ENCODE peak calls at places on chromosomes 5 and 9, in five cellular contexts. M is brain microvascular endothelial cell, Z is stomach, T is astrocyte of the spinal cord, K is GM23338. F is an unnamed sample.

GRCh38 chr5:181173027-181173419 is 25.6 kb downstream of the OR2V2 start:
- DNase-seq in T (no peak), K (no peak), M (no peak), Z (no peak), F (peak)

GRCh38 chr5:88298425-88298824 is 29.8 kb upstream of the TMEM161B start:
- DNase-seq in Z (no peak), K (no peak), M (peak), T (peak), F (peak)

GRCh38 chr5:72203251-72203845 is 96.1 kb downstream of the MAP1B start:
- DNase-seq in K (no peak), M (peak), Z (no peak), T (peak), F (no peak)

GRCh38 chr9:14080940-14081621 is 232.9 kb downstream of the NFIB start:
- DNase-seq in T (peak), K (peak), Z (no peak), M (peak), F (peak)

GRCh38 chr9:38227656-38228055 is 158.6 kb upstream of the SHB start:
- DNase-seq in K (no peak), T (peak), M (peak), Z (no peak), F (no peak)

GRCh38 chr5:133430095-133430494 is 182.2 kb downstream of the FSTL4 start:
- DNase-seq in M (no peak), Z (no peak), T (no peak), K (no peak), F (no peak)

GRCh38 chr5:124180523-124181461 is 565.6 kb downstream of the ZNF608 start:
- DNase-seq in K (no peak), Z (no peak), M (no peak), T (peak), F (no peak)

GRCh38 chr5:69329905-69330489 is 2.6 kb downstream of the CCDC125 start:
- DNase-seq in Z (no peak), T (no peak), M (no peak), K (no peak), F (no peak)

GRCh38 chr9:70114898-70115297 is 71.2 kb downstream of the MAMDC2 start:
- DNase-seq in M (no peak), T (no peak), Z (no peak), K (peak), F (no peak)

GRCh38 chr9:71249729-71250317 is 128.4 kb upstream of the TRPM3 start:
- DNase-seq in M (peak), Z (no peak), T (peak), K (peak), F (peak)

GRCh38 chr5:90312027-90312426 is 97.5 kb downstream of the CETN3 start:
- DNase-seq in Z (no peak), M (no peak), T (no peak), K (no peak), F (no peak)

GRCh38 chr5:96823900-96824351 is 16.2 kb upstream of the ERAP1 start:
- DNase-seq in K (no peak), Z (no peak), T (peak), M (peak), F (peak)

GRCh38 chr9:90526386-90526785 is 116.2 kb downstream of the DIRAS2 start:
- DNase-seq in T (no peak), K (no peak), M (no peak), Z (no peak), F (no peak)

GRCh38 chr9:111305914-111306313 is 24.1 kb downstream of the OR2K2 start:
- DNase-seq in M (no peak), K (no peak), T (no peak), Z (no peak), F (no peak)

GRCh38 chr9:107345327-107345726 is 62.2 kb downstream of the RAD23B start:
- DNase-seq in K (no peak), T (no peak), M (peak), Z (no peak), F (peak)

GRCh38 chr5:9455826-9456434 is 89.9 kb downstream of the SEMA5A start:
- DNase-seq in K (peak), Z (no peak), M (no peak), T (no peak), F (no peak)

GRCh38 chr9:116873937-116874900 is 187.1 kb downstream of the TRIM32 start:
- DNase-seq in M (no peak), Z (no peak), T (no peak), K (no peak), F (no peak)

GRCh38 chr5:178234753-178235599 is 2.4 kb upstream of the PHYKPL start:
- DNase-seq in Z (peak), T (peak), M (peak), K (peak), F (peak)

GRCh38 chr5:127002390-127002789 is 28.0 kb downstream of the MARCHF3 start:
- DNase-seq in Z (no peak), M (peak), K (no peak), T (peak), F (peak)

GRCh38 chr5:81424728-81425127 is 30.8 kb upstream of the ACOT12 start:
- DNase-seq in M (no peak), Z (no peak), K (no peak), T (no peak), F (peak)

GRCh38 chr9:109286571-109286977 is 34.3 kb downstream of the EPB41L4B start:
- DNase-seq in T (peak), K (no peak), M (peak), Z (no peak), F (peak)

GRCh38 chr5:72693001-72693442 is 123.4 kb upstream of the TNPO1 start:
- DNase-seq in K (no peak), Z (no peak), M (no peak), T (no peak), F (peak)

GRCh38 chr5:36734422-36734821 is 128.0 kb downstream of the SLC1A3 start:
- DNase-seq in K (peak), T (peak), Z (no peak), M (peak), F (peak)

GRCh38 chr5:11048760-11049159 is 287.7 kb upstream of the DAP start:
- DNase-seq in M (no peak), Z (no peak), K (no peak), T (no peak), F (no peak)
- TF ChIP-seq CTCF in M (peak), Z (no peak), K (peak), T (no peak), F (peak)

GRCh38 chr9:129172816-129173215 is 5.2 kb downstream of the IER5L start:
- DNase-seq in T (peak), K (no peak), M (no peak), Z (no peak), F (no peak)
- H3K4me3 ChIP-seq in T (no peak), K (no peak), M (no peak), Z (no peak), F (no peak)

DNA sequence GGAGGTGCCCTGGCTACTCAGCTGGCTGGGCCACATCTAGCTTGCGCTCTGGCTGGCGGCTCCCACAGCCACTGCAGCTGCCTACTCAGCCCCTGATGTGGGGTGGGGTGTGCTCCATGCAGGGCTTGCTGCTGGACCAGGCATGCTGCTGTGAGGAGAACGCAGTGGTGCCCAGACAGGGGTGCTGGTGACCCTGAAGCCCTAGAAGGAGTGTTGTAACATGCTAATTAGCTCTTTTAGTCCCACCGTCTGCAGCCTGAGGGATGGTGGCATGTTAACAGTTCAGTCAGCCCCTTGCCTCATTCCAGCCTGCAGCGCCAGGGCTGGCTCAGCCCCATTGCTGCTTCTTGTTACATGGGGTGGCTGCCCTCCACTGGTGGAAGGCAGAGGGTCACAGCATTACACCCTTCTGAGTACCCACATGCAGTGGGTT is 642.3 kb downstream of the DMRTA1 start:
- DNase-seq in Z (no peak), T (no peak), K (peak), M (no peak), F (no peak)
- TF ChIP-seq CTCF in Z (no peak), T (no peak), K (peak), M (peak), F (no peak)

GRCh38 chr9:137217276-137218211 is 4.5 kb downstream of the RNF208 start:
- DNase-seq in M (no peak), K (peak), Z (peak), T (no peak), F (peak)
- H3K4me3 ChIP-seq in M (no peak), K (no peak), Z (peak), T (no peak), F (peak)

GRCh38 chr5:91438871-91439270 is 55.8 kb upstream of the ARRDC3 start:
- DNase-seq in T (no peak), Z (peak), K (peak), M (no peak), F (no peak)
- TF ChIP-seq CTCF in T (no peak), Z (no peak), K (peak), M (no peak), F (no peak)

GRCh38 chr5:74454263-74455030 is 186.1 kb downstream of the ENC1 start:
- DNase-seq in Z (no peak), T (no peak), M (no peak), K (no peak), F (no peak)
- H3K4me3 ChIP-seq in Z (no peak), T (no peak), M (no peak), K (no peak), F (no peak)

F was measured in fibroblast of mammary gland.